ENCODE peak calls at places on chromosomes 2 and 18, in six cellular contexts. R is RWPE2; J is A172; N is NCI-H510A treated with DMSO at 0.1 percent for 48 hours; S is activated B cell treated with CpG ODN at 0.5 μM for 24 hours; Z is CD4-positive, alpha-beta T cell. E is an unnamed sample.

GRCh38 chr2:238724728-238725127 is 123.2 kb upstream of the TWIST2 start:
- DNase-seq in N (no peak), S (no peak), R (no peak), J (no peak), Z (no peak), E (no peak)

GRCh38 chr18:21509062-21509461 is 91.4 kb downstream of the ESCO1 start:
- DNase-seq in S (no peak), R (no peak), N (no peak), Z (no peak), J (no peak), E (peak; percentile 1)

GRCh38 chr2:21103274-21103891 is 20.4 kb upstream of the TDRD15 start:
- DNase-seq in J (no peak), Z (no peak), N (peak; percentile 39), R (no peak), S (no peak), E (no peak)

GRCh38 chr2:210994104-210994503 is 437.7 kb downstream of the CPS1 start:
- DNase-seq in Z (no peak), S (no peak), R (no peak), J (no peak), N (no peak), E (no peak)

GRCh38 chr2:117359266-117359970 is 455.1 kb upstream of the DDX18 start:
- DNase-seq in R (no peak), J (no peak), S (no peak), Z (no peak), N (peak; percentile 11), E (peak; percentile 54)

GRCh38 chr18:6994719-6995430 is 122.7 kb downstream of the LAMA1 start:
- DNase-seq in N (no peak), J (peak; percentile 59), S (no peak), Z (no peak), R (no peak), E (peak; percentile 64)

GRCh38 chr18:39199231-39199855 is 1633.7 kb upstream of the CELF4 start:
- DNase-seq in J (peak; percentile 28), S (no peak), Z (no peak), N (no peak), R (no peak), E (no peak)

GRCh38 chr2:227033471-227034148 is 130.4 kb downstream of the COL4A4 start:
- DNase-seq in Z (peak; percentile 2), R (no peak), S (no peak), N (peak; percentile 50), J (peak; percentile 13), E (peak; percentile 22)

GRCh38 chr18:67864677-67865340 is 348.3 kb upstream of the DSEL start:
- DNase-seq in N (no peak), R (no peak), Z (no peak), S (no peak), J (peak; percentile 57), E (peak; percentile 17)

GRCh38 chr2:98269274-98269673 is 77.0 kb upstream of the CNGA3 start:
- DNase-seq in N (peak; percentile 4), Z (no peak), R (no peak), J (peak; percentile 42), S (no peak), E (peak; percentile 63)

GRCh38 chr2:233455491-233455890 is 101.2 kb downstream of the DGKD start:
- DNase-seq in Z (no peak), S (no peak), J (no peak), R (peak; percentile 30), N (no peak), E (no peak)

GRCh38 chr2:32812316-32812715 is 134.4 kb upstream of the LTBP1 start:
- DNase-seq in J (no peak), S (no peak), R (no peak), N (no peak), Z (no peak), E (no peak)

GRCh38 chr2:5845798-5846197 is 153.6 kb downstream of the SOX11 start:
- DNase-seq in R (no peak), N (no peak), S (no peak), Z (no peak), J (no peak), E (no peak)

GRCh38 chr2:122203523-122203922 is 448.1 kb downstream of the TSN start:
- DNase-seq in Z (no peak), S (no peak), N (no peak), R (no peak), J (no peak), E (peak; percentile 92)

GRCh38 chr18:21389903-21390302 is 147.9 kb downstream of the GREB1L start:
- DNase-seq in R (no peak), S (no peak), N (no peak), J (no peak), Z (no peak), E (peak; percentile 13)

GRCh38 chr2:218400167-218400929 is 680 bp downstream of the CTDSP1 start:
- DNase-seq in R (no peak), Z (no peak), J (no peak), S (peak; percentile 52), N (no peak), E (peak; percentile 36)

E was measured in MCF 10A.